ENCODE peak calls at places on chromosomes 7 and 10, in six cellular contexts. S, A, G, N, C and H are unnamed samples.

GRCh38 chr7:80467069-80467468 is 44.8 kb downstream of the GNAT3 start:
- DNase-seq in S (peak), A (peak), G (no peak), N (no peak), C (no peak), H (no peak)

GRCh38 chr7:100367676-100368613 is 5.3 kb upstream of the PILRA start:
- DNase-seq in S (no peak), A (no peak), G (no peak), N (peak), C (no peak), H (no peak)

GRCh38 chr10:35449944-35450343 is 113.6 kb downstream of the CCNY start:
- DNase-seq in S (no peak), A (no peak), G (no peak), N (no peak), C (no peak), H (no peak)

GRCh38 chr10:8835453-8836167 is 781.1 kb downstream of the GATA3 start:
- DNase-seq in S (peak), A (peak), G (no peak), N (no peak), C (no peak), H (no peak)

GRCh38 chr7:116628971-116629586 is 42.9 kb upstream of the MET start:
- DNase-seq in S (peak), A (no peak), G (no peak), N (no peak), C (no peak), H (no peak)

GRCh38 chr10:28906011-28906411 is 228.7 kb downstream of the BAMBI start:
- DNase-seq in S (no peak), A (no peak), G (no peak), N (no peak), C (no peak), H (peak)

GRCh38 chr10:4807803-4808507 is 18.1 kb upstream of the AKR1E2 start:
- DNase-seq in S (peak), A (no peak), G (no peak), N (no peak), C (no peak), H (peak)

GRCh38 chr10:130934333-130935035 is 377.0 kb downstream of the TCERG1L start:
- DNase-seq in S (no peak), A (no peak), G (no peak), N (no peak), C (no peak), H (no peak)

GRCh38 chr10:10677479-10677878 is 340.2 kb upstream of the CELF2 start:
- DNase-seq in S (peak), A (peak), G (no peak), N (peak), C (peak), H (no peak)

GRCh38 chr10:17453377-17454091 is 861 bp downstream of the ST8SIA6 start:
- DNase-seq in S (peak), A (peak), G (no peak), N (peak), C (no peak), H (peak)

GRCh38 chr7:131302876-131303707 is 24.6 kb upstream of the MKLN1 start:
- DNase-seq in S (peak), A (no peak), G (peak), N (no peak), C (no peak), H (no peak)

GRCh38 chr7:88449410-88449809 is 142.7 kb upstream of the STEAP4 start:
- DNase-seq in S (no peak), A (no peak), G (no peak), N (no peak), C (no peak), H (no peak)

GRCh38 chr7:80665526-80665925 is 27.1 kb downstream of the CD36 start:
- DNase-seq in S (no peak), A (no peak), G (no peak), N (no peak), C (no peak), H (no peak)

GRCh38 chr10:7942311-7942710 is 112.2 kb upstream of the GATA3 start:
- DNase-seq in S (no peak), A (no peak), G (no peak), N (no peak), C (no peak), H (no peak)

GRCh38 chr10:98517672-98518071 is 70.9 kb upstream of the HPS1 start:
- DNase-seq in S (no peak), A (no peak), G (no peak), N (no peak), C (no peak), H (no peak)